ENCODE peak calls at places on chromosomes 11 and 22, in eight cellular contexts. B is EL; U is stimulated activated naive CD4-positive, alpha-beta T cell; X is chondrocyte; W is GM20000; K is iris pigment epithelial cell; R is fibroblast of villous mesenchyme; V is hepatic stellate cell. H is an unnamed sample.

GRCh38 chr11:87061766-87062165 is 24.0 kb downstream of the TMEM135 start:
- DNase-seq in B (no peak), U (no peak), X (no peak), W (no peak), K (peak; percentile 38), R (no peak), V (no peak), H (no peak)

GRCh38 chr11:117703209-117703608 is 93.8 kb downstream of the DSCAML1 start:
- DNase-seq in B (no peak), U (no peak), X (no peak), W (no peak), K (no peak), R (no peak), V (no peak), H (no peak)

GRCh38 chr22:36702832-36703210 is 731 bp downstream of the CACNG2 start:
- DNase-seq in B (no peak), U (no peak), X (no peak), W (no peak), K (no peak), R (no peak), V (no peak), H (no peak)

GRCh38 chr11:116122697-116123472 is 618.7 kb upstream of the CADM1 start:
- DNase-seq in B (no peak), U (no peak), X (no peak), W (no peak), K (no peak), R (no peak), V (no peak), H (no peak)

GRCh38 chr22:46111645-46112306 is 38.5 kb upstream of the PPARA start:
- DNase-seq in B (no peak), U (no peak), X (no peak), W (no peak), K (no peak), R (no peak), V (no peak), H (no peak)

GRCh38 chr22:45684169-45684568 is 12.5 kb downstream of the ATXN10 start:
- DNase-seq in B (peak; percentile 50), U (no peak), X (no peak), W (no peak), K (no peak), R (no peak), V (no peak), H (no peak)

GRCh38 chr11:14242198-14242597 is 116.8 kb downstream of the RRAS2 start:
- DNase-seq in B (no peak), U (no peak), X (no peak), W (no peak), K (no peak), R (no peak), V (no peak), H (no peak)

GRCh38 chr22:39463931-39464390 is 7.1 kb downstream of the MGAT3 start:
- DNase-seq in B (peak; percentile 16), U (no peak), X (no peak), W (no peak), K (no peak), R (no peak), V (no peak), H (no peak)

H was measured in NCI-H1436 treated with DMSO at 0.1 percent for 48 hours.